ENCODE peak calls at places on chromosomes 4 and X, in four cellular contexts. Q, W, M and X are unnamed samples.

GRCh38 chr4:26557164-26557563 is 26.7 kb upstream of the TBC1D19 start:
- DNase-seq in Q (no peak), W (no peak), M (peak; percentile 81), X (no peak)

GRCh38 chr4:90069151-90069550 is 58.0 kb upstream of the CCSER1 start:
- DNase-seq in Q (no peak), W (no peak), M (no peak), X (no peak)

GRCh38 chr4:108143515-108143914 is 25.2 kb downstream of the LEF1 start:
- DNase-seq in Q (no peak), W (no peak), M (no peak), X (no peak)

GRCh38 chr4:31408136-31408535 is 688.0 kb downstream of the PCDH7 start:
- DNase-seq in Q (no peak), W (no peak), M (no peak), X (no peak)

GRCh38 chr4:153651041-153651960 is 32.8 kb upstream of the TLR2 start:
- DNase-seq in Q (peak; percentile 43), W (no peak), M (no peak), X (no peak)

GRCh38 chr4:68373513-68373912 is 23.6 kb upstream of the YTHDC1 start:
- DNase-seq in Q (peak; percentile 55), W (peak; percentile 92), M (peak; percentile 70), X (no peak)

GRCh38 chr4:76272999-76273398 is 21.5 kb downstream of the FAM47E start:
- DNase-seq in Q (no peak), W (no peak), M (no peak), X (no peak)

GRCh38 chr4:77443941-77444340 is 161.7 kb upstream of the CXCL13 start:
- DNase-seq in Q (no peak), W (no peak), M (peak; percentile 90), X (no peak)

GRCh38 chr4:128512767-128513322 is 225.2 kb upstream of the PGRMC2 start:
- DNase-seq in Q (no peak), W (no peak), M (no peak), X (no peak)

DNA sequence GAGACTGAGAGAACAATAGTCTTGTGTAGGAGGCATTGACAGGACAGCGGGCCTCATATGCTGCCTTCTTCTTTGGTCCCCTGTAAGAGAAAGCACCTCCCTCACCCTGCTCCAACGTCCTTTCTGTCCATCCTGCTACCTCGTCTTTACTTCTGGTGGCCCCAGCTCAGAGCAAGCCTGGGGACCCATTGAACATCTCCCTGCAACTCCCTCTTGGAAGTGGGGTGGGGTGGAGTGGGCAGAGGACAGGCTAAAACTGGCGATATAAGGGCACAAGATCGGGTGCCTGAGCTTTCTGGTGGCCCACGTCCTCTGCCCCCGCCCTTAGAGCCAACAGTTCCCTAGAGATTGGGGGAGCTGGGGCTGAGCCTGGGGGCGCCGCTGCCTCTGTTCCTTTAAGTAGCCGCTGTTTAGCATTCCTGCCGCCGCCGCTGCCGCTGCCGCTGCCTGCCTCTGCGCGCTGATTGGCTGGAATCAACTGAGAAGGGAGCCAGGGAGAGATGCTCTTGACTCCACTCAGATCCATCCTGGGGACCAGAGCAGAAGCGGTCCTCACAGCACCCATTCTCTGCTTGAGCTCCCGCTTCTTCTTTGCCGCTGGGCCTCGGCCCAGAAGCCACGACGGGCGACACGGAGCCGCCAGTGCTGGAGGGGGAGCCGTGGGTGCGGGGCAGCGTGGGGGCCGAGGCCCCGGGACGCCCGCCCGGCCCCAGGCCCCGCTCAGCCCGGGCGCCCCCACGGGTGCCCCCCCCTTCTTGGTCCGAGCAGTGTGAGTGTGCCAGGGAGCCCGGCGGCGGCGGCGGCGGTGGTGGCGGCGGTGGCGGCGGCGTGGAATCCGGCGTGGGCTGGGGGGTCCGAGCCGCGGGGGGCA is at the start of gene DLG3:
- DNase-seq in Q (no peak), W (peak; percentile 86), M (peak; percentile 64), X (no peak)
- H3K4me3 ChIP-seq in Q (no peak within 1 kb of the TSS), W (no peak within 1 kb of the TSS), M (no peak within 1 kb of the TSS), X (no peak within 1 kb of the TSS)

GRCh38 chrX:104288269-104288668 is 33.5 kb upstream of the ESX1 start:
- DNase-seq in Q (no peak), W (peak; percentile 61), M (no peak), X (no peak)

GRCh38 chrX:104284407-104285000 is 29.8 kb upstream of the ESX1 start:
- DNase-seq in Q (no peak), W (no peak), M (no peak), X (no peak)

GRCh38 chrX:104285201-104285600 is 30.5 kb upstream of the ESX1 start:
- DNase-seq in Q (no peak), W (no peak), M (no peak), X (no peak)

DNA sequence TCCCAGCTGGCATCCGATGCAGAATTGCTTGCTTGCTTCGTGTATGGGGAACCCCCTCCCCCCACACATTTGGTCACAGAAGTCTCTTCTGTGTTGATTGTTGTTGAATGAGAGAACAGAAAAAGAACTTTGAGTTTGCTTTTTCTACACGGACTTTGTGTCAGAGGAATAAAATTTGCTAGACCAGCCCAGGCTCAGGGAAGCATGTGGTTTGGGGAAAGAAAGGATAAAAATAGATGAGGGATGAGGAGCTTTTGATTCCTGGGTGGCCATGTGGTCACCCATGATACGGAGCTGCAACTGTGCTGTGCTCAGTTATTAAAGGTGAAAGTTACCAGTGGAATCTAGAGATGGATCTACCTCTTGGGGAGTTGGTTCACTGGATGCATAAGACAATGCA is 34.2 kb upstream of the ESX1 start:
- DNase-seq in Q (no peak), W (no peak), M (no peak), X (no peak)
- H3K4me3 ChIP-seq in Q (no peak overlapping the region), W (no peak overlapping the region), M (no peak overlapping the region), X (no peak overlapping the region)

DNA sequence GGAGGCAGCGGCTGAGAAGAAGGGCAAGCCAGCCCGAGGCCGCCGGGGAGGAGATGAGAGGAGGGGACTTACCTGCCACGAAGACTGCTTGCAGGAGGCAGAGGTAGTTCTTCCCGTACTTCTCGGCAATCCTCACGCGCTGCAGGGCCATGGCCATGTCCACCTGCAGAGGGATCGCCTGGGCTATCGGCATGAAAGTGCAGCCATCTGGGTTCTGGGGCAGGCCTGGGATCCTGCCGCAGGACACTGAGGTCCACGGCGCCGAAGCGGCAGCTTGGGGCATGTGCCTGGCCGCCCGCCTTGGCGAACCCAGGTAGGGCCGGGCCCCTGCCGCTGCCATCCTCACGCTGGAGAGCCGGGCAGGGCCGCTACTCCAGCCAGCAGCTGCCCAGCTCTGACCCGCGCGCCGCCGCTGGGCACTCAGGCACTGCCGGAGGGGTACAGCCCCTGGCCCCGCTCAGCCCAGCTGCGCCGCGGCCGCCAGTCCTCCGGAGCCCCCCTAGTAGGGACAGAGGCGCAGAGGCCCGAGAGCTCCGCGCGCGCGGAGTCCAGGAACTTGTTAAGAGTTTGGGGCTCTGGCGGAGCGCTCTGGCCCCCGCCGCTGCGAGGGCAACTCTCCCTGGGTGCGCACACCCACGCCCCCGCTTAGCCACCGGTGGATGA is 16.0 kb downstream of the MCF2 start:
- DNase-seq in Q (no peak), W (peak; percentile 74), M (peak; percentile 2), X (peak; percentile 2)
- H3K4me3 ChIP-seq in Q (no peak overlapping the region), W (peak overlapping the region; percentile 60), M (peak overlapping the region; percentile 67), X (peak overlapping the region; percentile 45)

GRCh38 chrX:37847733-37848197 is 394 bp upstream of the DYNLT3 start:
- DNase-seq in Q (no peak), W (no peak), M (no peak), X (no peak)

GRCh38 chrX:37844622-37845021 is 2.7 kb downstream of the DYNLT3 start:
- DNase-seq in Q (no peak), W (no peak), M (no peak), X (no peak)

GRCh38 chrX:37846558-37846933 is 825 bp downstream of the DYNLT3 start:
- DNase-seq in Q (no peak), W (no peak), M (no peak), X (no peak)

GRCh38 chrX:37846934-37847732 is at the start of gene DYNLT3:
- DNase-seq in Q (peak; percentile 80), W (peak; percentile 90), M (peak; percentile 82), X (peak; percentile 85)

GRCh38 chrX:37846141-37846540 is 1.2 kb downstream of the DYNLT3 start:
- DNase-seq in Q (peak; percentile 46), W (no peak), M (peak; percentile 10), X (no peak)
- H3K4me3 ChIP-seq in Q (peak overlapping the region; percentile 84), W (no peak overlapping the region), M (peak overlapping the region; percentile 83), X (no peak overlapping the region)